ENCODE peak calls at places on chromosomes 5 and 9, in eight cellular contexts. P is foreskin keratinocyte, B is mammary epithelial cell, S is GM23338, Y is cardiac muscle cell, Q is sigmoid colon, G is hepatocyte, L is PC-3. A is an unnamed sample. For H3K27me3, the result is how much of the 10 kb centered on the place peaks cover.

GRCh38 chr9:112274600-112274999 is 58.8 kb downstream of the PTBP3 start:
- DNase-seq in Q (no peak), P (no peak), L (no peak), B (no peak), Y (no peak), S (no peak), G (no peak), A (no peak)

GRCh38 chr9:72599874-72600534 is 78.6 kb downstream of the TMC1 start:
- DNase-seq in L (peak), G (no peak), Y (no peak), P (no peak), Q (no peak), B (no peak), S (no peak), A (no peak)

GRCh38 chr5:65355301-65355700 is 126.4 kb downstream of the ADAMTS6 start:
- DNase-seq in B (no peak), Q (no peak), G (no peak), P (no peak), Y (no peak), L (no peak), S (no peak), A (no peak)

GRCh38 chr9:88923653-88924284 is 67.5 kb upstream of the S1PR3 start:
- DNase-seq in Q (no peak), S (no peak), B (no peak), L (no peak), P (no peak), Y (no peak), G (no peak), A (no peak)

GRCh38 chr9:114427644-114428043 is 39.9 kb upstream of the AKNA start:
- DNase-seq in Q (peak), L (no peak), Y (no peak), P (no peak), S (no peak), G (no peak), B (no peak), A (no peak)

GRCh38 chr5:9587135-9587534 is 41.3 kb upstream of the SEMA5A start:
- DNase-seq in L (no peak), S (no peak), Y (no peak), B (no peak), Q (no peak), G (no peak), P (no peak), A (no peak)

GRCh38 chr5:16066810-16067209 is 112.8 kb downstream of the MARCHF11 start:
- DNase-seq in Y (no peak), G (no peak), L (no peak), Q (no peak), B (no peak), S (no peak), P (no peak), A (no peak)

GRCh38 chr5:141477815-141478214 is 2.0 kb downstream of the PCDHGC3 start:
- DNase-seq in Y (no peak), Q (no peak), S (no peak), L (no peak), G (no peak), B (no peak), P (no peak), A (no peak)

GRCh38 chr5:135091286-135091685 is 57.3 kb upstream of the PITX1 start:
- DNase-seq in S (no peak), Y (no peak), B (no peak), P (no peak), L (no peak), Q (no peak), G (no peak), A (no peak)

GRCh38 chr5:31941356-31941755 is 232.8 kb downstream of the GOLPH3 start:
- DNase-seq in L (no peak), S (no peak), B (peak), Y (no peak), Q (no peak), G (no peak), P (no peak), A (no peak)

GRCh38 chr5:158506648-158507047 is 593.1 kb downstream of the EBF1 start:
- DNase-seq in S (no peak), P (no peak), Q (no peak), G (no peak), L (no peak), B (no peak), Y (no peak), A (no peak)

GRCh38 chr5:73764586-73764985 is 138.6 kb downstream of the ARHGEF28 start:
- DNase-seq in P (peak), Q (no peak), Y (no peak), L (peak), S (no peak), G (no peak), B (peak), A (peak)

GRCh38 chr5:53359906-53360305 is 120.5 kb upstream of the FST start:
- DNase-seq in B (peak), P (no peak), G (no peak), S (no peak), Y (peak), L (peak), Q (no peak), A (no peak)

GRCh38 chr5:55853271-55853670 is 2.1 kb downstream of the IL31RA start:
- DNase-seq in B (peak), P (peak), G (no peak), Q (no peak), S (no peak), Y (peak), L (no peak), A (no peak)

GRCh38 chr9:132912131-132912530 is 32.3 kb downstream of the TSC1 start:
- DNase-seq in G (no peak), B (no peak), Y (no peak), S (no peak), P (no peak), Q (no peak), L (no peak), A (no peak)

GRCh38 chr5:15008476-15008875 is 136.9 kb upstream of the ANKH start:
- DNase-seq in B (peak), G (peak), P (peak), Q (peak), S (peak), Y (peak), L (peak), A (peak)

GRCh38 chr5:103111458-103111857 is 8.5 kb downstream of the GIN1 start:
- DNase-seq in P (no peak), Y (no peak), Q (no peak), L (no peak), S (no peak), G (no peak), B (no peak), A (no peak)

GRCh38 chr9:16417101-16417500 is 453.4 kb downstream of the BNC2 start:
- DNase-seq in P (no peak), L (peak), B (peak), Q (no peak), Y (peak), G (peak), S (no peak), A (peak)

GRCh38 chr5:73066466-73066865 is 53.9 kb upstream of the TMEM171 start:
- DNase-seq in P (peak), Q (no peak), S (no peak), Y (peak), L (no peak), B (peak), G (no peak), A (peak)

GRCh38 chr5:89584339-89584956 is 701.5 kb upstream of the MEF2C start:
- DNase-seq in Y (peak), P (peak), S (no peak), B (peak), Q (no peak), G (no peak), L (peak), A (peak)

GRCh38 chr9:33785914-33786313 is 9.4 kb upstream of the PRSS3 start:
- DNase-seq in B (no peak), Y (peak), P (no peak), S (peak), Q (no peak), G (no peak), L (no peak), A (no peak)

GRCh38 chr9:134644715-134645606 is 3.4 kb downstream of the COL5A1 start:
- DNase-seq in Y (peak), G (peak), B (peak), L (peak), Q (peak), S (no peak), P (peak), A (peak)

GRCh38 chr5:20678814-20679298 is 690.9 kb upstream of the CDH18 start:
- DNase-seq in L (peak), S (no peak), P (peak), G (peak), Y (peak), Q (no peak), B (peak), A (peak)

GRCh38 chr5:94175912-94176311 is 434.5 kb upstream of the POU5F2 start:
- DNase-seq in S (peak), Q (no peak), P (no peak), Y (no peak), B (no peak), G (no peak), L (no peak), A (no peak)

GRCh38 chr5:87526131-87526530 is 113.4 kb upstream of the CCNH start:
- DNase-seq in P (no peak), G (no peak), S (no peak), Y (no peak), B (no peak), L (no peak), Q (no peak), A (no peak)

GRCh38 chr9:111621895-111622480 is 9.1 kb upstream of the DNAJC25 start:
- DNase-seq in B (peak), Q (no peak), L (peak), Y (peak), P (no peak), S (peak), G (peak), A (peak)

GRCh38 chr5:96961053-96961452 is 25.2 kb downstream of the LNPEP start:
- DNase-seq in B (no peak), S (no peak), Y (peak), P (no peak), Q (no peak), L (no peak), G (no peak), A (no peak)

GRCh38 chr5:92560698-92561361 is 1020.2 kb downstream of the NR2F1-AS1 start:
- DNase-seq in B (no peak), Q (no peak), G (peak), S (peak), Y (peak), P (no peak), L (peak), A (peak)

GRCh38 chr5:92561362-92562006 is 1019.5 kb downstream of the NR2F1-AS1 start:
- DNase-seq in P (no peak), S (no peak), B (peak), Q (no peak), G (no peak), Y (no peak), L (peak), A (no peak)

GRCh38 chr5:92559331-92559730 is 1021.7 kb downstream of the NR2F1-AS1 start:
- DNase-seq in B (no peak), S (no peak), Y (no peak), G (no peak), P (no peak), L (no peak), Q (no peak), A (no peak)

GRCh38 chr5:92562065-92562464 is 1019.0 kb downstream of the NR2F1-AS1 start:
- DNase-seq in S (no peak), P (no peak), G (no peak), Y (no peak), Q (no peak), B (no peak), L (no peak), A (no peak)

DNA sequence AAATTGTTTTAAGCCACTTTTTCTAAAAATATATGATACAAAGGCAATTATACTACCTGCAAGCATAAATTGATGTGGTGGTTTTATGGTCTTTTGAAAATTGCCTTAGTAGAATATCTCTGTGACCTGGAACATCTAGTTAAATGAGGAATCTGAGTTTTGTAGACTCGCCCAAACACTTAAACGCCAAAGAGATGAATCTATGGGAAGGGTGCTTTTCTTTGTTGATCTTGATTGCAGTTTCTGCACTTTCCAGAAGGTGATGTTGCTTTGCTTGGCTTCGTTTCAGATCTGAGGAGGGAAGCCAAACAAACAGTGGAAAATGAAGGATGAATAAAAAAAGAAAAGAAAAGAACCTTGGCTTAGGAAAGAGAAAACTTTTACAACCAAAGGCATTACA is 1021.3 kb downstream of the NR2F1-AS1 start:
- DNase-seq in Y (peak), Q (no peak), B (peak), L (peak), G (no peak), P (no peak), S (peak), A (peak)
- TF ChIP-seq CTCF in Y (peak), Q (no peak), B (no peak), L (peak), G (peak), P (peak), S (peak), A (no peak)

GRCh38 chr5:4373051-4373450 is 767.1 kb upstream of the ADAMTS16 start:
- DNase-seq in P (no peak), B (peak), S (no peak), Q (no peak), G (no peak), Y (no peak), L (no peak), A (no peak)

GRCh38 chr5:4370218-4370617 is 769.9 kb upstream of the ADAMTS16 start:
- DNase-seq in Y (no peak), Q (no peak), G (no peak), B (peak), L (no peak), S (no peak), P (no peak), A (no peak)

GRCh38 chr5:4374866-4375265 is 765.3 kb upstream of the ADAMTS16 start:
- DNase-seq in G (no peak), Q (no peak), B (peak), Y (no peak), L (no peak), P (no peak), S (no peak), A (no peak)

GRCh38 chr5:4375640-4376039 is 764.5 kb upstream of the ADAMTS16 start:
- DNase-seq in P (no peak), Q (no peak), L (no peak), S (peak), G (no peak), B (no peak), Y (no peak), A (no peak)

DNA sequence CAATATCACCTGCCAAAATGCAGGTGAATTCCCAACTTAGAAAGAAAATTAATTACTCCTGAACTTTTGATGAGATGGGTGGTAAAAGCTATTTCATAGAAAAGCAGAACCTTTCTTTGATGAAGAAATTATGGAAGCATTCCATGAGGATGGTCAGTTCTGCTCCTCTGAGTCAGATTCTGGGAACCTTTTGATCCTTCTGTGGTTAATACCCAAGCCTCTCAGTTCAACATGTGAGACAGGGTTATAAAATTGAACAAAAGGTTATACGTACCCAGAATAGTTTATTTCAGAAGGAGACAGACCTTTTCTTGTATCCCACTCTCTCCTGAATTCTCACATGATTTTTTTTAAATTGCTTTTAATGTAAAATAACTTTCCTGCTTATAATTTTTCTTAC is 767.6 kb upstream of the ADAMTS16 start:
- DNase-seq in Y (no peak), P (no peak), S (no peak), L (no peak), Q (no peak), B (peak), G (no peak), A (no peak)
- H3K27me3 ChIP-seq in Y (under half), P (under half), S (under half), L (under half), Q (under half), B (under half), G (under half), A (under half)

DNA sequence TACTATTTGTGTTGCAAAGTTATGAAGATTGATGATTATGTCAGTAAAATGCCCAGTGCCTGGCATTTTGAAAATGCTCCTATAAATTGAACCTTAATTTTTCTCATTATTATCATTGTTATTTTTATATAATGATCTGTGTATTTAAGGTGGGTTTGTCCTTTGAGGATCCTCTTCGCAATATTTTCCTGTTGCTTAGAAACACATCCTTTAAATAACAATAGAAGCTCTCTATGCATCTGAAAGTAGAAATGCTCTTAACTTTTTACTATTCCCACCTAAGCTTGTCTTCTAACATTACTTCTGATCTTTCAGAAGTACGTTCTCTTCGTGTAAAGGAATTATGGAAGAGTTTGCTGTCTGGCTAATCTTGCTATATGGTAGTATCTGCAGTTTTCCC is 214.7 kb upstream of the TLX3 start:
- DNase-seq in L (no peak), Y (no peak), Q (no peak), P (no peak), G (no peak), S (peak), B (no peak), A (no peak)
- H3K27ac ChIP-seq in L (no peak), Y (no peak), Q (no peak), P (no peak), G (no peak), S (peak), B (no peak), A (no peak)

GRCh38 chr9:116223926-116224325 is 70.3 kb downstream of the PAPPA start:
- DNase-seq in Y (no peak), Q (no peak), G (no peak), P (no peak), S (no peak), B (no peak), L (no peak), A (no peak)

GRCh38 chr9:116213673-116214047 is 60.1 kb downstream of the PAPPA start:
- DNase-seq in Q (no peak), B (no peak), G (no peak), L (no peak), P (no peak), Y (no peak), S (no peak), A (no peak)

GRCh38 chr9:116212986-116213672 is 59.5 kb downstream of the PAPPA start:
- DNase-seq in S (peak), L (no peak), G (no peak), P (no peak), B (no peak), Y (no peak), Q (no peak), A (no peak)

GRCh38 chr9:116219686-116220085 is 66.1 kb downstream of the PAPPA start:
- DNase-seq in G (no peak), Q (no peak), L (no peak), B (no peak), S (peak), Y (no peak), P (no peak), A (no peak)

GRCh38 chr9:116218399-116218798 is 64.8 kb downstream of the PAPPA start:
- DNase-seq in G (no peak), Q (no peak), B (no peak), P (no peak), L (no peak), S (no peak), Y (no peak), A (no peak)
- TF ChIP-seq CTCF in G (no peak), Q (no peak), B (no peak), P (no peak), L (no peak), S (no peak), Y (no peak), A (no peak)

GRCh38 chr9:76910861-76911260 is 4.9 kb upstream of the PRUNE2 start:
- DNase-seq in Y (no peak), G (no peak), L (no peak), P (no peak), Q (no peak), B (no peak), S (no peak), A (no peak)
- H3K27me3 ChIP-seq in Y (under half), G (half or more), L (under half), P (half or more), Q (under half), B (under half), S (under half), A (under half)

A was measured in brain microvascular endothelial cell.